ENCODE peak calls at places on chromosomes 5 and 9, in five cellular contexts. D is endodermal cell, K is HTR-8/SVneo, F is T follicular helper cell, Q is NCI-H2029. O is an unnamed sample.

GRCh38 chr9:103802068-103802467 is 292.0 kb upstream of the SMC2 start:
- DNase-seq in F (no peak), Q (no peak), D (no peak), K (peak; percentile 10), O (no peak)

GRCh38 chr5:13585324-13585723 is 359.2 kb downstream of the DNAH5 start:
- DNase-seq in F (no peak), K (no peak), Q (no peak), D (no peak), O (no peak)

GRCh38 chr5:132268698-132269551 is 11.4 kb downstream of the PDLIM4 start:
- DNase-seq in Q (no peak), D (no peak), K (no peak), F (no peak), O (no peak)

GRCh38 chr5:128358826-128359225 is 179.2 kb downstream of the FBN2 start:
- DNase-seq in Q (no peak), F (no peak), D (no peak), K (no peak), O (no peak)

GRCh38 chr9:110256392-110257096 is at the start of gene TXN:
- DNase-seq in F (peak; percentile 58), K (peak; percentile 80), D (peak; percentile 92), Q (peak; percentile 84), O (peak; percentile 79)

GRCh38 chr5:543755-544674 is 19.8 kb upstream of the SLC9A3 start:
- DNase-seq in F (no peak), D (no peak), Q (no peak), K (no peak), O (no peak)

GRCh38 chr5:89342106-89342876 is 459.3 kb upstream of the MEF2C start:
- DNase-seq in Q (peak; percentile 33), F (no peak), K (no peak), D (no peak), O (no peak)

GRCh38 chr9:8074645-8075044 is 275.1 kb upstream of the DMAC1 start:
- DNase-seq in F (no peak), D (no peak), Q (no peak), K (no peak), O (no peak)

GRCh38 chr9:122015165-122015821 is 77.8 kb downstream of the TTLL11 start:
- DNase-seq in Q (no peak), D (no peak), F (no peak), K (no peak), O (no peak)

GRCh38 chr5:39518516-39518915 is 93.7 kb upstream of the DAB2 start:
- DNase-seq in K (no peak), F (no peak), Q (no peak), D (no peak), O (no peak)

GRCh38 chr5:141493500-141494422 is 4.9 kb downstream of the PCDHGC5 start:
- DNase-seq in K (no peak), Q (no peak), D (peak; percentile 47), F (no peak), O (no peak)

GRCh38 chr5:139872052-139872766 is 76.6 kb downstream of the PSD2 start:
- DNase-seq in K (no peak), Q (no peak), F (no peak), D (peak; percentile 68), O (no peak)

GRCh38 chr9:130333041-130334040 is 67.8 kb downstream of the HMCN2 start:
- DNase-seq in K (no peak), Q (no peak), F (no peak), D (no peak), O (no peak)

GRCh38 chr5:36982146-36982545 is 105.6 kb downstream of the NIPBL start:
- DNase-seq in K (no peak), Q (no peak), D (no peak), F (no peak), O (no peak)

GRCh38 chr5:6899215-6899614 is 186.0 kb downstream of the TENT4A start:
- DNase-seq in D (no peak), Q (peak; percentile 68), F (no peak), K (no peak), O (no peak)

GRCh38 chr9:89363921-89364663 is 45.8 kb downstream of the SECISBP2 start:
- DNase-seq in D (no peak), K (no peak), F (no peak), Q (no peak), O (no peak)

O was measured in frontal cortex.